ENCODE peak calls at places on chromosomes 11 and 22, in eight cellular contexts. One of them, this sample, is unnamed.

GRCh38 chr11:3220101-3220500 is 1.5 kb upstream of the MRGPRG start:
- DNase-seq in colonic mucosa: peak
- DNase-seq in CD8-positive, alpha-beta T cell: no peak
- DNase-seq in effector CD4-positive, alpha-beta T cell: no peak
- DNase-seq in dorsolateral prefrontal cortex: no peak
- DNase-seq in activated CD8-positive, alpha-beta memory T cell treated with anti-CD3 and anti-CD28 coated beads, Interleukin-2, amount 10 ng/mL, durations not matched to agents 7 days and 5 days: peak
- DNase-seq in fibroblast of the aortic adventitia: no peak
- DNase-seq in uterus: no peak
- DNase-seq in this sample: no peak

GRCh38 chr11:3877252-3878035 is 22.0 kb downstream of the STIM1 start:
- DNase-seq in CD8-positive, alpha-beta T cell: no peak
- DNase-seq in colonic mucosa: no peak
- DNase-seq in effector CD4-positive, alpha-beta T cell: no peak
- DNase-seq in dorsolateral prefrontal cortex: no peak
- DNase-seq in fibroblast of the aortic adventitia: no peak
- DNase-seq in uterus: no peak
- DNase-seq in activated CD8-positive, alpha-beta memory T cell treated with anti-CD3 and anti-CD28 coated beads, Interleukin-2, amount 10 ng/mL, durations not matched to agents 7 days and 5 days: no peak
- DNase-seq in this sample: no peak

GRCh38 chr22:45881524-45881875 is 95.5 kb downstream of the WNT7B start:
- DNase-seq in fibroblast of the aortic adventitia: no peak
- DNase-seq in dorsolateral prefrontal cortex: no peak
- DNase-seq in activated CD8-positive, alpha-beta memory T cell treated with anti-CD3 and anti-CD28 coated beads, Interleukin-2, amount 10 ng/mL, durations not matched to agents 7 days and 5 days: no peak
- DNase-seq in colonic mucosa: no peak
- DNase-seq in CD8-positive, alpha-beta T cell: no peak
- DNase-seq in uterus: no peak
- DNase-seq in effector CD4-positive, alpha-beta T cell: no peak
- DNase-seq in this sample: no peak

GRCh38 chr11:22317656-22318055 is 20.5 kb upstream of the SLC17A6 start:
- DNase-seq in fibroblast of the aortic adventitia: no peak
- DNase-seq in effector CD4-positive, alpha-beta T cell: no peak
- DNase-seq in CD8-positive, alpha-beta T cell: no peak
- DNase-seq in activated CD8-positive, alpha-beta memory T cell treated with anti-CD3 and anti-CD28 coated beads, Interleukin-2, amount 10 ng/mL, durations not matched to agents 7 days and 5 days: no peak
- DNase-seq in colonic mucosa: no peak
- DNase-seq in dorsolateral prefrontal cortex: no peak
- DNase-seq in uterus: no peak
- DNase-seq in this sample: no peak

GRCh38 chr11:106442032-106442431 is 364.6 kb downstream of the AASDHPPT start:
- DNase-seq in CD8-positive, alpha-beta T cell: no peak
- DNase-seq in uterus: no peak
- DNase-seq in effector CD4-positive, alpha-beta T cell: no peak
- DNase-seq in activated CD8-positive, alpha-beta memory T cell treated with anti-CD3 and anti-CD28 coated beads, Interleukin-2, amount 10 ng/mL, durations not matched to agents 7 days and 5 days: no peak
- DNase-seq in fibroblast of the aortic adventitia: no peak
- DNase-seq in dorsolateral prefrontal cortex: no peak
- DNase-seq in colonic mucosa: no peak
- DNase-seq in this sample: no peak

GRCh38 chr11:20388096-20389055 is 860 bp downstream of the PRMT3 start:
- DNase-seq in colonic mucosa: peak
- DNase-seq in uterus: no peak
- DNase-seq in effector CD4-positive, alpha-beta T cell: no peak
- DNase-seq in fibroblast of the aortic adventitia: peak
- DNase-seq in dorsolateral prefrontal cortex: no peak
- DNase-seq in activated CD8-positive, alpha-beta memory T cell treated with anti-CD3 and anti-CD28 coated beads, Interleukin-2, amount 10 ng/mL, durations not matched to agents 7 days and 5 days: no peak
- DNase-seq in CD8-positive, alpha-beta T cell: no peak
- DNase-seq in this sample: peak

GRCh38 chr11:65041206-65042035 is at the start of gene SAC3D1:
- DNase-seq in dorsolateral prefrontal cortex: no peak
- DNase-seq in uterus: no peak
- DNase-seq in colonic mucosa: no peak
- DNase-seq in CD8-positive, alpha-beta T cell: peak
- DNase-seq in effector CD4-positive, alpha-beta T cell: peak
- DNase-seq in activated CD8-positive, alpha-beta memory T cell treated with anti-CD3 and anti-CD28 coated beads, Interleukin-2, amount 10 ng/mL, durations not matched to agents 7 days and 5 days: no peak
- DNase-seq in fibroblast of the aortic adventitia: peak
- DNase-seq in this sample: peak

GRCh38 chr11:118321386-118322082 is 17.0 kb downstream of the CD3E start:
- DNase-seq in dorsolateral prefrontal cortex: no peak
- DNase-seq in effector CD4-positive, alpha-beta T cell: no peak
- DNase-seq in colonic mucosa: peak
- DNase-seq in activated CD8-positive, alpha-beta memory T cell treated with anti-CD3 and anti-CD28 coated beads, Interleukin-2, amount 10 ng/mL, durations not matched to agents 7 days and 5 days: no peak
- DNase-seq in uterus: no peak
- DNase-seq in CD8-positive, alpha-beta T cell: no peak
- DNase-seq in fibroblast of the aortic adventitia: no peak
- DNase-seq in this sample: no peak

GRCh38 chr11:62665630-62666258 is 632 bp downstream of the CSKMT start:
- DNase-seq in activated CD8-positive, alpha-beta memory T cell treated with anti-CD3 and anti-CD28 coated beads, Interleukin-2, amount 10 ng/mL, durations not matched to agents 7 days and 5 days: peak
- DNase-seq in dorsolateral prefrontal cortex: peak
- DNase-seq in effector CD4-positive, alpha-beta T cell: peak
- DNase-seq in colonic mucosa: peak
- DNase-seq in CD8-positive, alpha-beta T cell: peak
- DNase-seq in uterus: peak
- DNase-seq in fibroblast of the aortic adventitia: peak
- DNase-seq in this sample: peak

GRCh38 chr11:107856981-107857517 is 1.5 kb downstream of the SLC35F2 start:
- DNase-seq in effector CD4-positive, alpha-beta T cell: no peak
- DNase-seq in colonic mucosa: peak
- DNase-seq in CD8-positive, alpha-beta T cell: no peak
- DNase-seq in fibroblast of the aortic adventitia: no peak
- DNase-seq in uterus: no peak
- DNase-seq in activated CD8-positive, alpha-beta memory T cell treated with anti-CD3 and anti-CD28 coated beads, Interleukin-2, amount 10 ng/mL, durations not matched to agents 7 days and 5 days: no peak
- DNase-seq in dorsolateral prefrontal cortex: no peak
- DNase-seq in this sample: peak

GRCh38 chr22:41521166-41521565 is 23.1 kb downstream of the POLR3H start:
- DNase-seq in activated CD8-positive, alpha-beta memory T cell treated with anti-CD3 and anti-CD28 coated beads, Interleukin-2, amount 10 ng/mL, durations not matched to agents 7 days and 5 days: no peak
- DNase-seq in CD8-positive, alpha-beta T cell: no peak
- DNase-seq in effector CD4-positive, alpha-beta T cell: no peak
- DNase-seq in dorsolateral prefrontal cortex: no peak
- DNase-seq in colonic mucosa: no peak
- DNase-seq in uterus: no peak
- DNase-seq in fibroblast of the aortic adventitia: no peak
- DNase-seq in this sample: no peak

GRCh38 chr11:61139391-61139790 is 21.8 kb downstream of the VPS37C start:
- DNase-seq in activated CD8-positive, alpha-beta memory T cell treated with anti-CD3 and anti-CD28 coated beads, Interleukin-2, amount 10 ng/mL, durations not matched to agents 7 days and 5 days: no peak
- DNase-seq in CD8-positive, alpha-beta T cell: no peak
- DNase-seq in dorsolateral prefrontal cortex: no peak
- DNase-seq in uterus: no peak
- DNase-seq in colonic mucosa: no peak
- DNase-seq in effector CD4-positive, alpha-beta T cell: no peak
- DNase-seq in fibroblast of the aortic adventitia: peak
- DNase-seq in this sample: no peak

This sample was measured in fibroblast of mammary gland.